ENCODE peak calls at places on chromosome 16, in seven cellular contexts. O is nucleus accumbens; P is stimulated activated CD4-positive, alpha-beta T cell treated with anti-CD3 and anti-CD28 coated beads, Interleukin-15, amount 100 ng/mL, for 1 hour; T is HAP-1; W is activated T-cell treated with anti-CD3 and anti-CD28 coated beads for 1 hour; R is NCI-H1105; Q is NCI-H1417. K is an unnamed sample.

GRCh38 chr16:86452451-86452850 is 57.9 kb upstream of the FOXF1 start:
- DNase-seq in W (no peak), O (no peak), T (no peak), R (no peak), Q (no peak), P (no peak), K (no peak)

GRCh38 chr16:57430955-57431354 is 16.2 kb downstream of the CIAPIN1 start:
- DNase-seq in O (no peak), R (no peak), T (no peak), Q (no peak), P (no peak), W (no peak), K (no peak)

GRCh38 chr16:740764-741505 is at the start of gene CIAO3:
- DNase-seq in P (peak; percentile 91), T (peak; percentile 92), O (peak; percentile 74), R (peak; percentile 68), Q (peak; percentile 91), W (peak; percentile 92), K (peak; percentile 59)

GRCh38 chr16:72644911-72645310 is 403.0 kb downstream of the ZFHX3 start:
- DNase-seq in W (no peak), Q (no peak), O (no peak), R (no peak), T (no peak), P (no peak), K (no peak)

GRCh38 chr16:28621756-28622155 is 11.9 kb upstream of the SULT1A1 start:
- DNase-seq in R (no peak), W (no peak), Q (no peak), T (no peak), O (no peak), P (no peak), K (no peak)

GRCh38 chr16:78284957-78285434 is 185.5 kb downstream of the WWOX start:
- DNase-seq in T (no peak), P (no peak), O (no peak), W (no peak), R (no peak), Q (no peak), K (no peak)

GRCh38 chr16:10080031-10080772 is 102.0 kb downstream of the GRIN2A start:
- DNase-seq in T (no peak), W (no peak), O (peak; percentile 32), P (no peak), R (no peak), Q (no peak), K (no peak)

GRCh38 chr16:4159726-4160125 is 43.5 kb upstream of the ADCY9 start:
- DNase-seq in Q (no peak), T (no peak), R (no peak), O (no peak), W (no peak), P (no peak), K (no peak)

GRCh38 chr16:84121007-84121406 is 4.3 kb upstream of the MBTPS1 start:
- DNase-seq in R (no peak), P (no peak), Q (peak; percentile 34), T (no peak), O (no peak), W (no peak), K (no peak)

GRCh38 chr16:54744998-54745397 is 185.7 kb upstream of the IRX5 start:
- DNase-seq in R (no peak), O (no peak), P (no peak), Q (no peak), W (no peak), T (no peak), K (no peak)

GRCh38 chr16:5004311-5004710 is 29.4 kb downstream of the NAGPA start:
- DNase-seq in Q (no peak), O (no peak), R (no peak), T (no peak), W (no peak), P (no peak), K (no peak)

K was measured in NCI-H1048.